ENCODE peak calls at places on chromosomes 1 and 21, in ten cellular contexts. One of them, this sample, is unnamed.

GRCh38 chr1:53662951-53663350 is 76.0 kb downstream of the GLIS1 start:
- DNase-seq in HCT116: no peak
- DNase-seq in breast epithelium: no peak
- DNase-seq in spleen: peak; percentile 59
- DNase-seq in transverse colon: no peak
- DNase-seq in endothelial cell of umbilical vein: no peak
- DNase-seq in K562: no peak
- DNase-seq in prostate gland: no peak
- DNase-seq in sigmoid colon: no peak
- DNase-seq in stomach: no peak
- DNase-seq in this sample: no peak

GRCh38 chr1:93967276-93967675 is 58.0 kb upstream of the GCLM start:
- DNase-seq in prostate gland: no peak
- DNase-seq in endothelial cell of umbilical vein: peak; percentile 51
- DNase-seq in sigmoid colon: no peak
- DNase-seq in transverse colon: no peak
- DNase-seq in spleen: no peak
- DNase-seq in K562: no peak
- DNase-seq in HCT116: no peak
- DNase-seq in stomach: no peak
- DNase-seq in breast epithelium: no peak
- DNase-seq in this sample: no peak

GRCh38 chr1:43936470-43937151 is 3.0 kb downstream of the ARTN start:
- DNase-seq in HCT116: no peak
- DNase-seq in transverse colon: peak; percentile 54
- DNase-seq in K562: no peak
- DNase-seq in endothelial cell of umbilical vein: peak; percentile 16
- DNase-seq in breast epithelium: no peak
- DNase-seq in spleen: no peak
- DNase-seq in stomach: peak; percentile 45
- DNase-seq in sigmoid colon: peak; percentile 65
- DNase-seq in prostate gland: no peak
- DNase-seq in this sample: no peak

GRCh38 chr1:43270421-43271095 is 775 bp downstream of the TMEM125 start:
- DNase-seq in sigmoid colon: peak; percentile 50
- DNase-seq in K562: peak; percentile 61
- DNase-seq in transverse colon: peak; percentile 92
- DNase-seq in breast epithelium: peak; percentile 83
- DNase-seq in endothelial cell of umbilical vein: no peak
- DNase-seq in stomach: peak; percentile 93
- DNase-seq in HCT116: peak; percentile 65
- DNase-seq in spleen: peak; percentile 72
- DNase-seq in prostate gland: peak; percentile 86
- DNase-seq in this sample: peak; percentile 68

GRCh38 chr21:38272215-38272614 is 15.4 kb downstream of the KCNJ15 start:
- DNase-seq in sigmoid colon: no peak
- DNase-seq in transverse colon: no peak
- DNase-seq in breast epithelium: no peak
- DNase-seq in prostate gland: no peak
- DNase-seq in spleen: peak; percentile 81
- DNase-seq in K562: no peak
- DNase-seq in endothelial cell of umbilical vein: no peak
- DNase-seq in stomach: no peak
- DNase-seq in HCT116: no peak
- DNase-seq in this sample: no peak

GRCh38 chr1:36520771-36521420 is 38.2 kb upstream of the CSF3R start:
- DNase-seq in breast epithelium: peak; percentile 53
- DNase-seq in transverse colon: no peak
- DNase-seq in spleen: no peak
- DNase-seq in endothelial cell of umbilical vein: no peak
- DNase-seq in HCT116: no peak
- DNase-seq in prostate gland: no peak
- DNase-seq in stomach: peak; percentile 3
- DNase-seq in K562: no peak
- DNase-seq in sigmoid colon: peak; percentile 27
- DNase-seq in this sample: peak; percentile 65

GRCh38 chr21:32203877-32204480 is 74.9 kb downstream of the MIS18A start:
- DNase-seq in sigmoid colon: no peak
- DNase-seq in transverse colon: no peak
- DNase-seq in HCT116: no peak
- DNase-seq in prostate gland: no peak
- DNase-seq in stomach: no peak
- DNase-seq in endothelial cell of umbilical vein: peak; percentile 53
- DNase-seq in breast epithelium: no peak
- DNase-seq in K562: no peak
- DNase-seq in spleen: no peak
- DNase-seq in this sample: peak; percentile 12

GRCh38 chr1:62508187-62508758 is 71.4 kb downstream of the USP1 start:
- DNase-seq in prostate gland: no peak
- DNase-seq in spleen: no peak
- DNase-seq in HCT116: peak; percentile 33
- DNase-seq in breast epithelium: no peak
- DNase-seq in stomach: no peak
- DNase-seq in K562: peak; percentile 51
- DNase-seq in sigmoid colon: no peak
- DNase-seq in endothelial cell of umbilical vein: peak; percentile 56
- DNase-seq in transverse colon: no peak
- DNase-seq in this sample: no peak

GRCh38 chr1:94772230-94772641 is 47.9 kb upstream of the SLC44A3 start:
- DNase-seq in endothelial cell of umbilical vein: no peak
- DNase-seq in HCT116: no peak
- DNase-seq in prostate gland: no peak
- DNase-seq in K562: no peak
- DNase-seq in sigmoid colon: no peak
- DNase-seq in stomach: peak; percentile 32
- DNase-seq in spleen: no peak
- DNase-seq in breast epithelium: no peak
- DNase-seq in transverse colon: no peak
- DNase-seq in this sample: no peak

GRCh38 chr21:43921979-43922945 is 57.2 kb downstream of the AGPAT3 start:
- DNase-seq in stomach: no peak
- DNase-seq in endothelial cell of umbilical vein: no peak
- DNase-seq in sigmoid colon: no peak
- DNase-seq in transverse colon: no peak
- DNase-seq in HCT116: no peak
- DNase-seq in K562: peak; percentile 96
- DNase-seq in spleen: peak; percentile 85
- DNase-seq in breast epithelium: no peak
- DNase-seq in prostate gland: no peak
- DNase-seq in this sample: no peak

GRCh38 chr1:10121688-10122087 is 88.7 kb upstream of the KIF1B start:
- DNase-seq in K562: no peak
- DNase-seq in spleen: no peak
- DNase-seq in HCT116: no peak
- DNase-seq in stomach: no peak
- DNase-seq in sigmoid colon: no peak
- DNase-seq in transverse colon: no peak
- DNase-seq in breast epithelium: no peak
- DNase-seq in prostate gland: no peak
- DNase-seq in endothelial cell of umbilical vein: no peak
- DNase-seq in this sample: no peak

GRCh38 chr1:226602186-226603029 is 53.8 kb downstream of the STUM start:
- DNase-seq in K562: no peak
- DNase-seq in endothelial cell of umbilical vein: no peak
- DNase-seq in breast epithelium: no peak
- DNase-seq in transverse colon: peak; percentile 26
- DNase-seq in prostate gland: no peak
- DNase-seq in HCT116: no peak
- DNase-seq in spleen: peak; percentile 68
- DNase-seq in stomach: no peak
- DNase-seq in sigmoid colon: peak; percentile 90
- DNase-seq in this sample: peak; percentile 89

GRCh38 chr1:99441234-99442095 is 177.2 kb downstream of the PLPPR4 start:
- DNase-seq in sigmoid colon: no peak
- DNase-seq in prostate gland: no peak
- DNase-seq in breast epithelium: no peak
- DNase-seq in stomach: no peak
- DNase-seq in transverse colon: no peak
- DNase-seq in endothelial cell of umbilical vein: peak; percentile 74
- DNase-seq in HCT116: no peak
- DNase-seq in K562: no peak
- DNase-seq in spleen: no peak
- DNase-seq in this sample: no peak

GRCh38 chr1:62003777-62004176 is 190.9 kb upstream of the L1TD1 start:
- DNase-seq in transverse colon: no peak
- DNase-seq in sigmoid colon: no peak
- DNase-seq in HCT116: no peak
- DNase-seq in endothelial cell of umbilical vein: no peak
- DNase-seq in prostate gland: no peak
- DNase-seq in stomach: no peak
- DNase-seq in spleen: no peak
- DNase-seq in breast epithelium: no peak
- DNase-seq in K562: no peak
- DNase-seq in this sample: no peak

GRCh38 chr21:45869121-45870007 is 112.2 kb upstream of the COL6A1 start:
- DNase-seq in sigmoid colon: peak; percentile 53
- DNase-seq in transverse colon: no peak
- DNase-seq in endothelial cell of umbilical vein: no peak
- DNase-seq in breast epithelium: peak; percentile 47
- DNase-seq in spleen: peak; percentile 67
- DNase-seq in prostate gland: no peak
- DNase-seq in K562: no peak
- DNase-seq in stomach: peak; percentile 17
- DNase-seq in HCT116: no peak
- DNase-seq in this sample: no peak

DNA sequence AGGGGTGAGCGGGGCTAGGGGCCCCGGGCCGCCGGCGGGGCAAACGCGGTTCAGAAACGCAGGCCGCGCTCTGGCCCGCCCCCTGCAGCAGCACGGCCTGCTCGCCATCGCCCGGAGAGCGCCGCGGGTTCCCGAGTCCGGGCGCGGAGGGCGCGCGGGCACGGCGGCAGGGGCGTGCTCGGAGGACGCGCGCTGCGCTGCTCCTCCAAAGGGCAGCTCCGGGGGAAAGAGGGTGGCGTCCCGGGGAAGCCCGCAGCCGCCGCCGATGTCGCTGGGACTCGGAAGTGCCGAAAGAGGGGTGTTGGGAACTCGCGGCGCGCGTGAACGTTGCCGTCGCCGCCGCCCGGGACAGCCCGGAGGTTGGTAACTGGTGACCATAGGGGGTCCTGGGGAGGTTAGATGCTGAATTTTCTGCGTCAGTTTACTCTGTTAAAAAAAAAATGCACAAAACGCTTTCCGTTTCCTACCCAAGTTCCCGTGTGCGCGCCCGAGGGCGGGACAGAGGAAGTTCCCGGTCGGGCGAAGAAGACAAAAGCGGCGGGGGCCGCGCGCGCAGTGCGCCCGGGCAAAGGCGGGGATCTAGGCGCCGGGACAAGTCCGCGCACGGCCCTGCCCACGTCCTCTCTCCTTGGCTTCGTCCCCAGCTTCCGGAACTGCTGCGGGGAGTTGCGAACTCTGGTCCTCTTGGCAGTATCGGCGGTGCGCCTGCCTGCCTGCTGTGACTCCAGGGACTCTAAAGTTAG is at the start of gene HHAT:
- DNase-seq in breast epithelium: peak; percentile 81
- DNase-seq in stomach: peak; percentile 79
- DNase-seq in spleen: peak; percentile 93
- DNase-seq in endothelial cell of umbilical vein: peak; percentile 59
- DNase-seq in sigmoid colon: peak; percentile 87
- DNase-seq in K562: peak; percentile 0
- DNase-seq in HCT116: peak; percentile 62
- DNase-seq in prostate gland: peak; percentile 74
- DNase-seq in transverse colon: peak; percentile 86
- DNase-seq in this sample: peak; percentile 83
- TF ChIP-seq CTCF in breast epithelium: no peak
- TF ChIP-seq CTCF in stomach: no peak
- TF ChIP-seq CTCF in spleen: no peak
- TF ChIP-seq CTCF in endothelial cell of umbilical vein: no peak
- TF ChIP-seq CTCF in sigmoid colon: no peak
- TF ChIP-seq CTCF in K562: no peak
- TF ChIP-seq CTCF in HCT116: no peak
- TF ChIP-seq CTCF in prostate gland: peak; percentile 36
- TF ChIP-seq CTCF in transverse colon: no peak
- TF ChIP-seq CTCF in this sample: no peak

DNA sequence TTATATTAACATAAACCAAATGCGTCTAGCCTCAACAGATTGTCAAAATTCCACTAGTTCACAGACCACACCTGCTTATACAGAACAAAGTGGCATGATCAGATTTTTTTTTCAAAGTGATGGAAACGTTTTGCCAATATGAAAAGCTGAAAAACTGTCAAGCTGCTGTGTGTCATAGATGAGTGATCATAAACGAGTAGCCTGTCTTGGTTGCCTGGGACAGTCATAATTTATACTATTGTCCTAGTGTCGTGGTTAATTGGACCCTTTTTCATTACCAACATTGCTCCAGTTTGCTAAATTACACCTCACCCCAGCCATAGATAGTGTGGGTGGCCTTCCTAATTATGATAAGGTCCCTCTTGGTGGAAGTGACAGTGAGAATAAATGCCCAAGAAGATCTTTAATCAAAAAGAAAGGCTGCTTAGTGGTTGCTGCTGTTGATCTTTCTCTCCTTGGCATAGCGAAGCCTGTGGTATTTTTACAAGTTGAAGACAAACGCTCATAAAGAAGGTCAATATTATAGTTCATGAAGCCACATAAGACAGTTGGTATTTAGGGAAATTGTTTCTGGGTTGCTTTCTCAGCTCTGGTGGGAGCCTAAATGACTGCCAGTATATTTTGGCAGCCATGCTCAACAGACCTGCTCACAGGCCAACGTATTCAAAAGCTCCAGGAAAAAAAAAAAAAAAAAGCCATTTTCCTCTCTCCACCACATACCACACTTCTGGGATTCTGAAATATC is 478.1 kb downstream of the PLA2G4A start:
- DNase-seq in HCT116: no peak
- DNase-seq in K562: no peak
- DNase-seq in sigmoid colon: no peak
- DNase-seq in endothelial cell of umbilical vein: no peak
- DNase-seq in breast epithelium: no peak
- DNase-seq in transverse colon: no peak
- DNase-seq in stomach: no peak
- DNase-seq in prostate gland: peak; percentile 57
- DNase-seq in spleen: no peak
- DNase-seq in this sample: no peak
- H3K4me1 ChIP-seq in HCT116: no peaks in the 10 kb centered on the region
- H3K4me1 ChIP-seq in K562: no peaks in the 10 kb centered on the region
- H3K4me1 ChIP-seq in sigmoid colon: peaks cover 7% of the 10 kb centered on the region
- H3K4me1 ChIP-seq in endothelial cell of umbilical vein: no peaks in the 10 kb centered on the region
- H3K4me1 ChIP-seq in breast epithelium: no peaks in the 10 kb centered on the region
- H3K4me1 ChIP-seq in transverse colon: no peaks in the 10 kb centered on the region
- H3K4me1 ChIP-seq in stomach: no peaks in the 10 kb centered on the region
- H3K4me1 ChIP-seq in prostate gland: no peaks in the 10 kb centered on the region
- H3K4me1 ChIP-seq in spleen: no peaks in the 10 kb centered on the region
- H3K4me1 ChIP-seq in this sample: no peaks in the 10 kb centered on the region

GRCh38 chr1:12196641-12197482 is 30.1 kb downstream of the TNFRSF1B start:
- DNase-seq in transverse colon: peak; percentile 47
- DNase-seq in HCT116: no peak
- DNase-seq in breast epithelium: no peak
- DNase-seq in spleen: peak; percentile 91
- DNase-seq in sigmoid colon: no peak
- DNase-seq in K562: no peak
- DNase-seq in endothelial cell of umbilical vein: no peak
- DNase-seq in prostate gland: no peak
- DNase-seq in stomach: no peak
- DNase-seq in this sample: no peak
- TF ChIP-seq POLR2AphosphoS5 in transverse colon: no peak
- TF ChIP-seq POLR2AphosphoS5 in HCT116: no peak
- TF ChIP-seq POLR2AphosphoS5 in breast epithelium: no peak
- TF ChIP-seq POLR2AphosphoS5 in spleen: peak; percentile 67
- TF ChIP-seq POLR2AphosphoS5 in sigmoid colon: no peak
- TF ChIP-seq POLR2AphosphoS5 in K562: no peak
- TF ChIP-seq POLR2AphosphoS5 in endothelial cell of umbilical vein: no peak
- TF ChIP-seq POLR2AphosphoS5 in prostate gland: no peak
- TF ChIP-seq POLR2AphosphoS5 in stomach: no peak
- TF ChIP-seq POLR2AphosphoS5 in this sample: no peak

GRCh38 chr1:151347523-151348246 is 633 bp upstream of the RFX5 start:
- DNase-seq in endothelial cell of umbilical vein: no peak
- DNase-seq in breast epithelium: no peak
- DNase-seq in K562: no peak
- DNase-seq in sigmoid colon: no peak
- DNase-seq in stomach: no peak
- DNase-seq in transverse colon: no peak
- DNase-seq in HCT116: no peak
- DNase-seq in spleen: no peak
- DNase-seq in prostate gland: no peak
- DNase-seq in this sample: no peak
- TF ChIP-seq CTCF in endothelial cell of umbilical vein: no peak
- TF ChIP-seq CTCF in breast epithelium: no peak
- TF ChIP-seq CTCF in K562: no peak
- TF ChIP-seq CTCF in sigmoid colon: no peak
- TF ChIP-seq CTCF in stomach: no peak
- TF ChIP-seq CTCF in transverse colon: no peak
- TF ChIP-seq CTCF in HCT116: no peak
- TF ChIP-seq CTCF in spleen: no peak
- TF ChIP-seq CTCF in prostate gland: no peak
- TF ChIP-seq CTCF in this sample: no peak